ENCODE peak calls at places on chromosome 19, in ten cellular contexts. One of them, this sample, is unnamed.
A peak's percentile ranks its signal among the peaks of the same experiment; 100 is the strongest.

GRCh38 chr19:49830766-49831165 is 12.7 kb downstream of the MED25 start:
- DNase-seq in mesenchymal stem cell: no peak
- DNase-seq in effector memory CD4-positive, alpha-beta T cell: no peak
- DNase-seq in psoas muscle: no peak
- DNase-seq in NT2/D1: no peak
- DNase-seq in tibial nerve: no peak
- DNase-seq in aorta: no peak
- DNase-seq in adrenal gland: no peak
- DNase-seq in left ventricle myocardium inferior: no peak
- DNase-seq in trophoblast cell: no peak
- DNase-seq in this sample: no peak

GRCh38 chr19:14072535-14073231 is at the start of gene MISP3:
- DNase-seq in tibial nerve: no peak
- DNase-seq in NT2/D1: no peak
- DNase-seq in trophoblast cell: peak; percentile 63
- DNase-seq in left ventricle myocardium inferior: peak; percentile 49
- DNase-seq in aorta: no peak
- DNase-seq in effector memory CD4-positive, alpha-beta T cell: no peak
- DNase-seq in psoas muscle: peak; percentile 62
- DNase-seq in mesenchymal stem cell: peak; percentile 61
- DNase-seq in adrenal gland: peak; percentile 61
- DNase-seq in this sample: no peak

GRCh38 chr19:40799558-40800338 is 757 bp downstream of the EGLN2 start:
- DNase-seq in tibial nerve: no peak
- DNase-seq in aorta: no peak
- DNase-seq in adrenal gland: peak; percentile 66
- DNase-seq in mesenchymal stem cell: peak; percentile 37
- DNase-seq in psoas muscle: peak; percentile 60
- DNase-seq in left ventricle myocardium inferior: peak; percentile 70
- DNase-seq in effector memory CD4-positive, alpha-beta T cell: no peak
- DNase-seq in trophoblast cell: no peak
- DNase-seq in NT2/D1: no peak
- DNase-seq in this sample: peak; percentile 39

GRCh38 chr19:13215572-13216380 is 65.6 kb downstream of the IER2 start:
- DNase-seq in effector memory CD4-positive, alpha-beta T cell: peak; percentile 26
- DNase-seq in tibial nerve: no peak
- DNase-seq in trophoblast cell: no peak
- DNase-seq in aorta: no peak
- DNase-seq in mesenchymal stem cell: no peak
- DNase-seq in adrenal gland: no peak
- DNase-seq in left ventricle myocardium inferior: no peak
- DNase-seq in psoas muscle: no peak
- DNase-seq in NT2/D1: no peak
- DNase-seq in this sample: peak; percentile 39

GRCh38 chr19:16285769-16286564 is 38.7 kb upstream of the KLF2 start:
- DNase-seq in psoas muscle: no peak
- DNase-seq in NT2/D1: no peak
- DNase-seq in effector memory CD4-positive, alpha-beta T cell: no peak
- DNase-seq in trophoblast cell: no peak
- DNase-seq in mesenchymal stem cell: no peak
- DNase-seq in tibial nerve: no peak
- DNase-seq in adrenal gland: no peak
- DNase-seq in aorta: peak; percentile 61
- DNase-seq in left ventricle myocardium inferior: no peak
- DNase-seq in this sample: no peak

GRCh38 chr19:5627395-5627904 is 4.6 kb downstream of the SAFB start:
- DNase-seq in mesenchymal stem cell: peak; percentile 47
- DNase-seq in NT2/D1: no peak
- DNase-seq in trophoblast cell: no peak
- DNase-seq in effector memory CD4-positive, alpha-beta T cell: no peak
- DNase-seq in psoas muscle: peak; percentile 58
- DNase-seq in aorta: peak; percentile 90
- DNase-seq in adrenal gland: peak; percentile 73
- DNase-seq in left ventricle myocardium inferior: peak; percentile 56
- DNase-seq in tibial nerve: peak; percentile 36
- DNase-seq in this sample: no peak

GRCh38 chr19:49844138-49844740 is 6.7 kb upstream of the PTOV1 start:
- DNase-seq in psoas muscle: no peak
- DNase-seq in tibial nerve: no peak
- DNase-seq in aorta: no peak
- DNase-seq in left ventricle myocardium inferior: no peak
- DNase-seq in trophoblast cell: peak; percentile 43
- DNase-seq in effector memory CD4-positive, alpha-beta T cell: no peak
- DNase-seq in mesenchymal stem cell: no peak
- DNase-seq in adrenal gland: no peak
- DNase-seq in NT2/D1: no peak
- DNase-seq in this sample: no peak

GRCh38 chr19:48639483-48640375 is 2.5 kb upstream of the DBP start:
- DNase-seq in aorta: no peak
- DNase-seq in NT2/D1: no peak
- DNase-seq in adrenal gland: peak; percentile 57
- DNase-seq in trophoblast cell: no peak
- DNase-seq in effector memory CD4-positive, alpha-beta T cell: no peak
- DNase-seq in mesenchymal stem cell: no peak
- DNase-seq in psoas muscle: no peak
- DNase-seq in tibial nerve: no peak
- DNase-seq in left ventricle myocardium inferior: no peak
- DNase-seq in this sample: no peak

GRCh38 chr19:13207237-13208130 is 57.3 kb downstream of the IER2 start:
- DNase-seq in psoas muscle: peak; percentile 42
- DNase-seq in tibial nerve: no peak
- DNase-seq in adrenal gland: no peak
- DNase-seq in mesenchymal stem cell: no peak
- DNase-seq in left ventricle myocardium inferior: peak; percentile 47
- DNase-seq in aorta: no peak
- DNase-seq in NT2/D1: no peak
- DNase-seq in effector memory CD4-positive, alpha-beta T cell: no peak
- DNase-seq in trophoblast cell: no peak
- DNase-seq in this sample: no peak

GRCh38 chr19:21789761-21790160 is 22.4 kb upstream of the ZNF100 start:
- DNase-seq in effector memory CD4-positive, alpha-beta T cell: no peak
- DNase-seq in psoas muscle: no peak
- DNase-seq in aorta: no peak
- DNase-seq in adrenal gland: no peak
- DNase-seq in NT2/D1: no peak
- DNase-seq in tibial nerve: no peak
- DNase-seq in trophoblast cell: no peak
- DNase-seq in left ventricle myocardium inferior: no peak
- DNase-seq in mesenchymal stem cell: no peak
- DNase-seq in this sample: no peak

GRCh38 chr19:18439025-18439909 is 1.3 kb upstream of the ISYNA1 start:
- DNase-seq in NT2/D1: no peak
- DNase-seq in aorta: no peak
- DNase-seq in mesenchymal stem cell: peak; percentile 63
- DNase-seq in trophoblast cell: peak; percentile 56
- DNase-seq in psoas muscle: no peak
- DNase-seq in adrenal gland: peak; percentile 94
- DNase-seq in tibial nerve: no peak
- DNase-seq in effector memory CD4-positive, alpha-beta T cell: no peak
- DNase-seq in left ventricle myocardium inferior: no peak
- DNase-seq in this sample: no peak

GRCh38 chr19:10104665-10105221 is 1.4 kb upstream of the PPAN start:
- DNase-seq in tibial nerve: no peak
- DNase-seq in trophoblast cell: no peak
- DNase-seq in effector memory CD4-positive, alpha-beta T cell: peak; percentile 82
- DNase-seq in mesenchymal stem cell: no peak
- DNase-seq in adrenal gland: no peak
- DNase-seq in NT2/D1: no peak
- DNase-seq in left ventricle myocardium inferior: no peak
- DNase-seq in psoas muscle: no peak
- DNase-seq in aorta: no peak
- DNase-seq in this sample: peak; percentile 82

GRCh38 chr19:5967994-5968430 is 9.9 kb downstream of the RANBP3 start:
- DNase-seq in effector memory CD4-positive, alpha-beta T cell: peak; percentile 34
- DNase-seq in psoas muscle: peak; percentile 46
- DNase-seq in left ventricle myocardium inferior: peak; percentile 52
- DNase-seq in aorta: peak; percentile 70
- DNase-seq in trophoblast cell: peak; percentile 67
- DNase-seq in mesenchymal stem cell: peak; percentile 90
- DNase-seq in NT2/D1: peak; percentile 48
- DNase-seq in tibial nerve: peak; percentile 43
- DNase-seq in adrenal gland: peak; percentile 83
- DNase-seq in this sample: peak; percentile 58

GRCh38 chr19:6402834-6403608 is 10.1 kb upstream of the GTF2F1 start:
- DNase-seq in NT2/D1: no peak
- DNase-seq in tibial nerve: no peak
- DNase-seq in aorta: no peak
- DNase-seq in trophoblast cell: no peak
- DNase-seq in left ventricle myocardium inferior: no peak
- DNase-seq in adrenal gland: peak; percentile 42
- DNase-seq in psoas muscle: no peak
- DNase-seq in mesenchymal stem cell: no peak
- DNase-seq in effector memory CD4-positive, alpha-beta T cell: no peak
- DNase-seq in this sample: no peak

GRCh38 chr19:35549174-35549788 is 3.9 kb downstream of the TMEM147 start:
- DNase-seq in psoas muscle: no peak
- DNase-seq in NT2/D1: peak; percentile 35
- DNase-seq in adrenal gland: peak; percentile 79
- DNase-seq in tibial nerve: no peak
- DNase-seq in left ventricle myocardium inferior: no peak
- DNase-seq in effector memory CD4-positive, alpha-beta T cell: peak; percentile 12
- DNase-seq in aorta: no peak
- DNase-seq in mesenchymal stem cell: peak; percentile 77
- DNase-seq in trophoblast cell: peak; percentile 46
- DNase-seq in this sample: peak; percentile 68

GRCh38 chr19:20102097-20102496 is 24.3 kb downstream of the ZNF90 start:
- DNase-seq in trophoblast cell: no peak
- DNase-seq in adrenal gland: no peak
- DNase-seq in aorta: no peak
- DNase-seq in left ventricle myocardium inferior: no peak
- DNase-seq in psoas muscle: no peak
- DNase-seq in effector memory CD4-positive, alpha-beta T cell: no peak
- DNase-seq in mesenchymal stem cell: no peak
- DNase-seq in NT2/D1: no peak
- DNase-seq in tibial nerve: no peak
- DNase-seq in this sample: no peak
- H3K9me3 ChIP-seq in trophoblast cell: peaks cover 5% of the 10 kb centered on the region
- H3K9me3 ChIP-seq in adrenal gland: no peaks in the 10 kb centered on the region
- H3K9me3 ChIP-seq in aorta: peaks cover 1% of the 10 kb centered on the region
- H3K9me3 ChIP-seq in left ventricle myocardium inferior: peaks cover 91% of the 10 kb centered on the region
- H3K9me3 ChIP-seq in psoas muscle: peaks cover 9% of the 10 kb centered on the region
- H3K9me3 ChIP-seq in effector memory CD4-positive, alpha-beta T cell: no peaks in the 10 kb centered on the region
- H3K9me3 ChIP-seq in mesenchymal stem cell: peaks cover 79% of the 10 kb centered on the region
- H3K9me3 ChIP-seq in NT2/D1: peaks cover 99% of the 10 kb centered on the region
- H3K9me3 ChIP-seq in tibial nerve: no peaks in the 10 kb centered on the region
- H3K9me3 ChIP-seq in this sample: peaks cover 20% of the 10 kb centered on the region

DNA sequence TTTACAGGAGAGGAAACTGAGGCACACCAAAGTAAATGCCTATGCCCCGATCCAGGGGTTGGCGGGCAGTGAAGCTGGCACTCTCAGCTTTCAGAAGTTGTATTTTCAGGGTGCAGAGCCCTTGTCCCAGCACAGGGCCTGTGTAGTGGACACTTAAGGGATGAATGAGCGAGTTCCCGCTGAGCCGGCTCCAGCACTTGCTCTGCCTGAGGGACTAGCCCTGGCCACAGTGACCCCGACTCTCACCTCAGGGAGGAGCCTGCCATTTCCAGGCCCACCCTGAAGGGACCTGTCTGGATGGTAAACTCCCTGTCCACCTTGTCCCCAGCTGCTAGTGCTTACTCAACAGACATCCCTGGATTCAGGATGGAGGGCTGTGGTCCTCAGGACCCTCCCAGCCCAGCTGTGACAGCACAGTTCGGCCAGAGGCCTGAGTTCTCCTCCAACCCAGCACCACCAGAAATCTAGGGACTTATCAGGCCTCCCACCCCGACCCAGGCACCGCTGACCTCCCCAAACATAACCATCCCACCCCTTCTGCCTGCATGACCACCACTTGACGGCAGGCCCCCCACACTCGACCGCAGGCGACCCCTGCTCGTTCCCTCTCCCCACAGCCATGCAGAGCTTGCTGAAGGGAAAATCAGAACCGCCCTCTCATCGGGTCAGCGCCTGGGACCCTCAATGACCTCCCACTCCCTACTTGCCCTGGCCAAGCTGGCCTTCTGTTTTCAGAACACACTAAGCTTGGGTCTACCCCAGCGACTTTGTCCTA is 8.4 kb downstream of the PPP6R1 start:
- DNase-seq in psoas muscle: no peak
- DNase-seq in NT2/D1: no peak
- DNase-seq in mesenchymal stem cell: no peak
- DNase-seq in effector memory CD4-positive, alpha-beta T cell: no peak
- DNase-seq in aorta: no peak
- DNase-seq in adrenal gland: no peak
- DNase-seq in tibial nerve: no peak
- DNase-seq in left ventricle myocardium inferior: no peak
- DNase-seq in trophoblast cell: no peak
- DNase-seq in this sample: no peak
- H3K4me1 ChIP-seq in psoas muscle: peaks cover 33% of the 10 kb centered on the region
- H3K4me1 ChIP-seq in NT2/D1: peaks cover 2% of the 10 kb centered on the region
- H3K4me1 ChIP-seq in mesenchymal stem cell: peaks cover 63% of the 10 kb centered on the region
- H3K4me1 ChIP-seq in effector memory CD4-positive, alpha-beta T cell: peaks cover 60% of the 10 kb centered on the region
- H3K4me1 ChIP-seq in aorta: no peaks in the 10 kb centered on the region
- H3K4me1 ChIP-seq in adrenal gland: peaks cover 20% of the 10 kb centered on the region
- H3K4me1 ChIP-seq in tibial nerve: peaks cover 37% of the 10 kb centered on the region
- H3K4me1 ChIP-seq in left ventricle myocardium inferior: peaks cover 85% of the 10 kb centered on the region
- H3K4me1 ChIP-seq in trophoblast cell: peaks cover 41% of the 10 kb centered on the region
- H3K4me1 ChIP-seq in this sample: peaks cover 79% of the 10 kb centered on the region

GRCh38 chr19:12195501-12195860 is 32.6 kb downstream of the ZNF136 start:
- DNase-seq in tibial nerve: no peak
- DNase-seq in left ventricle myocardium inferior: no peak
- DNase-seq in adrenal gland: no peak
- DNase-seq in effector memory CD4-positive, alpha-beta T cell: no peak
- DNase-seq in mesenchymal stem cell: no peak
- DNase-seq in trophoblast cell: no peak
- DNase-seq in psoas muscle: no peak
- DNase-seq in NT2/D1: peak; percentile 25
- DNase-seq in aorta: no peak
- DNase-seq in this sample: no peak
- H3K9me3 ChIP-seq in tibial nerve: no peaks in the 10 kb centered on the region
- H3K9me3 ChIP-seq in left ventricle myocardium inferior: peaks cover 49% of the 10 kb centered on the region
- H3K9me3 ChIP-seq in adrenal gland: no peaks in the 10 kb centered on the region
- H3K9me3 ChIP-seq in effector memory CD4-positive, alpha-beta T cell: peaks cover 14% of the 10 kb centered on the region
- H3K9me3 ChIP-seq in mesenchymal stem cell: peaks cover 91% of the 10 kb centered on the region
- H3K9me3 ChIP-seq in trophoblast cell: peaks cover 15% of the 10 kb centered on the region
- H3K9me3 ChIP-seq in psoas muscle: peaks cover 40% of the 10 kb centered on the region
- H3K9me3 ChIP-seq in NT2/D1: peaks cover 10% of the 10 kb centered on the region
- H3K9me3 ChIP-seq in aorta: peaks cover 16% of the 10 kb centered on the region
- H3K9me3 ChIP-seq in this sample: peaks cover 5% of the 10 kb centered on the region

GRCh38 chr19:29670255-29670654 is 5.0 kb downstream of the PLEKHF1 start:
- DNase-seq in mesenchymal stem cell: no peak
- DNase-seq in effector memory CD4-positive, alpha-beta T cell: no peak
- DNase-seq in NT2/D1: no peak
- DNase-seq in tibial nerve: no peak
- DNase-seq in aorta: no peak
- DNase-seq in left ventricle myocardium inferior: no peak
- DNase-seq in trophoblast cell: peak; percentile 22
- DNase-seq in psoas muscle: no peak
- DNase-seq in adrenal gland: no peak
- DNase-seq in this sample: no peak
- H3K4me1 ChIP-seq in mesenchymal stem cell: peaks cover 45% of the 10 kb centered on the region
- H3K4me1 ChIP-seq in effector memory CD4-positive, alpha-beta T cell: peaks cover 70% of the 10 kb centered on the region
- H3K4me1 ChIP-seq in NT2/D1: peaks cover 10% of the 10 kb centered on the region
- H3K4me1 ChIP-seq in tibial nerve: peaks cover 71% of the 10 kb centered on the region
- H3K4me1 ChIP-seq in aorta: no peaks in the 10 kb centered on the region
- H3K4me1 ChIP-seq in left ventricle myocardium inferior: peaks cover 97% of the 10 kb centered on the region
- H3K4me1 ChIP-seq in trophoblast cell: peaks cover 21% of the 10 kb centered on the region
- H3K4me1 ChIP-seq in psoas muscle: peaks cover 74% of the 10 kb centered on the region
- H3K4me1 ChIP-seq in adrenal gland: peaks cover 13% of the 10 kb centered on the region
- H3K4me1 ChIP-seq in this sample: peaks cover 84% of the 10 kb centered on the region

DNA sequence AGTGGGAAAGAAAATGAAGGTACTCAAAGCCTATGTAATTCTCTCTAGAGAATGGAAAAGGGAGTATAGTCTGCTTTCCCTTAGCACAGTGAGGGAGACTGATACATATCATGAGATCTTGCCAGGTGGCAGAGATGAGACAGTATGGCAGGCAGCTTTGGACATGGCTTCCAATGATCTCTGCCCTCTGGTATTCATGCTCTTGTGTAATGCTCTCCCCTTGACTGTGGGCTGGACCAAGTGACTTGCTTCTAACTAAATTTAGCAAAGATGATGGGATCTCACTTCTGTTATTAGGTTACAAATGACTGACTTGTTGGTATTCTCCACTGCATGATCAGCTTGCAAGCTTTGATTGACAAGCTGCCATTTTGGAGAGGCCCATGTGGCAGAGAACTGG is 10.2 kb downstream of the ZNF132 start:
- DNase-seq in adrenal gland: no peak
- DNase-seq in effector memory CD4-positive, alpha-beta T cell: no peak
- DNase-seq in tibial nerve: no peak
- DNase-seq in mesenchymal stem cell: no peak
- DNase-seq in trophoblast cell: no peak
- DNase-seq in aorta: no peak
- DNase-seq in left ventricle myocardium inferior: no peak
- DNase-seq in psoas muscle: no peak
- DNase-seq in NT2/D1: no peak
- DNase-seq in this sample: no peak
- H3K9me3 ChIP-seq in adrenal gland: peaks cover 4% of the 10 kb centered on the region
- H3K9me3 ChIP-seq in effector memory CD4-positive, alpha-beta T cell: peaks cover 47% of the 10 kb centered on the region
- H3K9me3 ChIP-seq in tibial nerve: peaks cover 36% of the 10 kb centered on the region
- H3K9me3 ChIP-seq in mesenchymal stem cell: peaks cover 82% of the 10 kb centered on the region
- H3K9me3 ChIP-seq in trophoblast cell: peaks cover 39% of the 10 kb centered on the region
- H3K9me3 ChIP-seq in aorta: peaks cover 62% of the 10 kb centered on the region
- H3K9me3 ChIP-seq in left ventricle myocardium inferior: peaks cover 90% of the 10 kb centered on the region
- H3K9me3 ChIP-seq in psoas muscle: peaks cover 68% of the 10 kb centered on the region
- H3K9me3 ChIP-seq in NT2/D1: peaks cover 55% of the 10 kb centered on the region
- H3K9me3 ChIP-seq in this sample: peaks cover 59% of the 10 kb centered on the region

This sample was measured in CD4-positive, alpha-beta memory T cell.